ENCODE peak calls at places on chromosome 15, in five cellular contexts. Z, F, V, R and E are unnamed samples.

GRCh38 chr15:65833501-65834220 is 35.6 kb upstream of the RAB11A start:
- DNase-seq in Z (no peak), F (peak), V (no peak), R (no peak), E (peak)

GRCh38 chr15:48266029-48266428 is 59.9 kb downstream of the SLC12A1 start:
- DNase-seq in Z (no peak), F (no peak), V (no peak), R (no peak), E (peak)

GRCh38 chr15:66864086-66864830 is 162.2 kb downstream of the SMAD6 start:
- DNase-seq in Z (no peak), F (no peak), V (peak), R (no peak), E (no peak)

GRCh38 chr15:52464478-52464877 is 64.2 kb downstream of the MYO5A start:
- DNase-seq in Z (no peak), F (no peak), V (no peak), R (no peak), E (no peak)

GRCh38 chr15:85831415-85832113 is 36.8 kb upstream of the KLHL25 start:
- DNase-seq in Z (no peak), F (peak), V (no peak), R (peak), E (peak)

GRCh38 chr15:77633134-77633912 is 611 bp upstream of the LINGO1 start:
- DNase-seq in Z (peak), F (peak), V (peak), R (peak), E (peak)

GRCh38 chr15:59053482-59053881 is 51.5 kb upstream of the CCNB2 start:
- DNase-seq in Z (no peak), F (no peak), V (no peak), R (no peak), E (no peak)

GRCh38 chr15:89690276-89691218 is at the start of the genes PEX11A and WDR93:
- DNase-seq in Z (peak), F (peak), V (peak), R (peak), E (peak)

GRCh38 chr15:71290002-71290401 is 174.7 kb downstream of the THSD4 start:
- DNase-seq in Z (no peak), F (no peak), V (no peak), R (no peak), E (no peak)

GRCh38 chr15:31434418-31435255 is 108.0 kb downstream of the KLF13 start:
- DNase-seq in Z (peak), F (no peak), V (peak), R (peak), E (no peak)

GRCh38 chr15:65115086-65115485 is at the start of gene UBAP1L:
- DNase-seq in Z (no peak), F (no peak), V (no peak), R (no peak), E (no peak)

GRCh38 chr15:74203914-74204431 is 1.4 kb upstream of the STRA6 start:
- DNase-seq in Z (no peak), F (no peak), V (no peak), R (peak), E (peak)

GRCh38 chr15:90459368-90459767 is 70.4 kb upstream of the CRTC3 start:
- DNase-seq in Z (no peak), F (no peak), V (no peak), R (no peak), E (no peak)

GRCh38 chr15:78264304-78265136 is at the start of gene DNAJA4:
- DNase-seq in Z (peak), F (no peak), V (peak), R (peak), E (no peak)

GRCh38 chr15:99909914-99910313 is 176.7 kb upstream of the LYSMD4 start:
- DNase-seq in Z (no peak), F (peak), V (no peak), R (no peak), E (peak)

GRCh38 chr15:96273317-96274086 is 57.0 kb upstream of the NR2F2 start:
- DNase-seq in Z (no peak), F (no peak), V (no peak), R (no peak), E (no peak)

GRCh38 chr15:48550822-48551525 is 94.5 kb downstream of the FBN1 start:
- DNase-seq in Z (no peak), F (no peak), V (no peak), R (no peak), E (no peak)

GRCh38 chr15:78944669-78945407 is at the start of gene CTSH:
- DNase-seq in Z (peak), F (peak), V (peak), R (peak), E (peak)

GRCh38 chr15:29889545-29890329 is 67.5 kb upstream of the TJP1 start:
- DNase-seq in Z (no peak), F (no peak), V (no peak), R (no peak), E (no peak)

GRCh38 chr15:68256675-68257450 is 20.7 kb upstream of the FEM1B start:
- DNase-seq in Z (peak), F (peak), V (peak), R (peak), E (peak)

GRCh38 chr15:38528279-38528678 is 36.3 kb downstream of the RASGRP1 start:
- DNase-seq in Z (no peak), F (no peak), V (no peak), R (no peak), E (no peak)

GRCh38 chr15:80241508-80241907 is 10.5 kb downstream of the CTXND1 start:
- DNase-seq in Z (no peak), F (no peak), V (no peak), R (no peak), E (no peak)

GRCh38 chr15:44584162-44584749 is 47.3 kb downstream of the EIF3J start:
- DNase-seq in Z (peak), F (peak), V (peak), R (no peak), E (peak)

GRCh38 chr15:98111806-98112205 is 151.3 kb downstream of the ARRDC4 start:
- DNase-seq in Z (no peak), F (no peak), V (no peak), R (no peak), E (no peak)

GRCh38 chr15:88456733-88457132 is 10.5 kb downstream of the MRPL46 start:
- DNase-seq in Z (no peak), F (no peak), V (no peak), R (no peak), E (no peak)

GRCh38 chr15:32957219-32957618 is 237.3 kb downstream of the FMN1 start:
- DNase-seq in Z (no peak), F (no peak), V (no peak), R (no peak), E (no peak)

GRCh38 chr15:44537728-44538240 is 837 bp downstream of the EIF3J start:
- DNase-seq in Z (no peak), F (peak), V (no peak), R (no peak), E (no peak)

GRCh38 chr15:77617507-77618285 is 15.0 kb downstream of the LINGO1 start:
- DNase-seq in Z (no peak), F (peak), V (no peak), R (no peak), E (peak)

GRCh38 chr15:81097893-81098280 is 36.2 kb upstream of the CFAP161 start:
- DNase-seq in Z (no peak), F (no peak), V (no peak), R (no peak), E (no peak)

GRCh38 chr15:46955576-46955975 is 761.7 kb upstream of the SEMA6D start:
- DNase-seq in Z (no peak), F (no peak), V (no peak), R (no peak), E (no peak)

GRCh38 chr15:101092186-101092866 is 159.5 kb downstream of the CHSY1 start:
- DNase-seq in Z (no peak), F (no peak), V (no peak), R (no peak), E (no peak)
- H3K27ac ChIP-seq in Z (peak), F (peak), V (peak), R (peak), E (no peak)

GRCh38 chr15:63626955-63627354 is 29.8 kb downstream of the FBXL22 start:
- DNase-seq in Z (no peak), F (no peak), V (no peak), R (no peak), E (no peak)
- TF ChIP-seq CTCF in Z (no peak), F (no peak), V (no peak), R (no peak), E (no peak)

GRCh38 chr15:63911160-63911559 is 77.4 kb upstream of the HERC1 start:
- DNase-seq in Z (no peak), F (no peak), V (no peak), R (no peak), E (no peak)

GRCh38 chr15:63907521-63907920 is 73.8 kb upstream of the HERC1 start:
- DNase-seq in Z (no peak), F (no peak), V (peak), R (no peak), E (no peak)

GRCh38 chr15:63908281-63908680 is 74.5 kb upstream of the HERC1 start:
- DNase-seq in Z (no peak), F (no peak), V (peak), R (no peak), E (no peak)

GRCh38 chr15:63909819-63910437 is 76.2 kb upstream of the HERC1 start:
- DNase-seq in Z (no peak), F (no peak), V (peak), R (no peak), E (peak)

DNA sequence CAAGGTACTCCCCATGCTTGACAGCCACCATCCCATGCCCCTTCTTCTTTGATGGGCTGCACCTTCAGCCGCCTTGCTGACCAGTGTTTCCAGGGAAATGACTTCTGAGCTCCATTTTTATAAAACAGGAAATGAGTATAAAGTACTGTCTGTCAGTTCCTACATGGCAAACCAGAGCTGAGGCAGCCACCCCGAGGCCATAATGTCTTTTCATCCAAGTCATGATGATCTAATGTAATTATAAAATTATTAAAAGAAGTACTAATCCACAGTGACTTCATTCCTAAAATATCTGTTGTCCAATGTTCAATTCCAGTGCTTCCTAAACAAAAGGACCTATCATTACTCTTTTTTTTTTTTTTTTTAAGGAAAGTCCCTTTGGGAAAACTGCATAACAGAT is 75.2 kb upstream of the HERC1 start:
- DNase-seq in Z (no peak), F (no peak), V (no peak), R (no peak), E (no peak)
- H3K27ac ChIP-seq in Z (no peak), F (no peak), V (peak), R (no peak), E (peak)

GRCh38 chr15:69982037-69982436 is 115.7 kb downstream of the TLE3 start:
- DNase-seq in Z (no peak), F (no peak), V (no peak), R (no peak), E (no peak)

GRCh38 chr15:69979783-69980182 is 117.9 kb downstream of the TLE3 start:
- DNase-seq in Z (no peak), F (no peak), V (peak), R (no peak), E (no peak)

GRCh38 chr15:69978603-69979002 is 119.1 kb downstream of the TLE3 start:
- DNase-seq in Z (no peak), F (no peak), V (no peak), R (no peak), E (no peak)

GRCh38 chr15:69980311-69981059 is 117.2 kb downstream of the TLE3 start:
- DNase-seq in Z (no peak), F (no peak), V (no peak), R (no peak), E (no peak)

GRCh38 chr15:69979269-69979668 is 118.4 kb downstream of the TLE3 start:
- DNase-seq in Z (no peak), F (peak), V (peak), R (no peak), E (peak)
- TF ChIP-seq CTCF in Z (no peak), F (peak), V (no peak), R (no peak), E (peak)